ENCODE peak calls at places on chromosomes 12 and 14, in six cellular contexts. H is IMR-90, T is H1, V is mesenchymal stem cell, W is neuronal stem cell, N is trophoblast cell. Y is an unnamed sample.

GRCh38 chr12:114735680-114736374 is 51.9 kb upstream of the TBX3 start:
- DNase-seq in H (no peak), T (no peak), V (no peak), N (no peak), W (no peak), Y (peak; percentile 42)

GRCh38 chr12:44816446-44817017 is 59.6 kb downstream of the NELL2 start:
- DNase-seq in H (no peak), N (no peak), W (no peak), V (no peak), T (no peak), Y (no peak)

GRCh38 chr14:77409131-77409533 is 14.2 kb downstream of the NOXRED1 start:
- DNase-seq in H (no peak), N (no peak), W (no peak), T (no peak), V (peak; percentile 11), Y (peak; percentile 48)

GRCh38 chr12:7869137-7869536 is 3.6 kb downstream of the SLC2A14 start:
- DNase-seq in V (no peak), H (peak; percentile 64), W (no peak), N (peak; percentile 90), T (no peak), Y (no peak)

GRCh38 chr12:91627225-91627624 is 444.6 kb upstream of the DCN start:
- DNase-seq in V (no peak), W (no peak), T (no peak), H (no peak), N (no peak), Y (no peak)

GRCh38 chr12:29030006-29030405 is 119.1 kb upstream of the FAR2 start:
- DNase-seq in H (no peak), W (no peak), T (no peak), V (no peak), N (no peak), Y (no peak)

GRCh38 chr14:28161040-28161439 is 605.5 kb upstream of the FOXG1 start:
- DNase-seq in T (no peak), H (no peak), W (no peak), V (no peak), N (no peak), Y (no peak)

GRCh38 chr12:99495797-99496196 is 151.8 kb upstream of the GARIN6 start:
- DNase-seq in T (no peak), V (no peak), W (no peak), H (no peak), N (no peak), Y (no peak)

GRCh38 chr12:9039397-9039977 is 50.1 kb downstream of the KLRG1 start:
- DNase-seq in N (peak; percentile 19), H (peak; percentile 40), W (peak; percentile 26), V (peak; percentile 64), T (no peak), Y (no peak)

GRCh38 chr12:53078425-53079225 is 565 bp downstream of the SPRYD3 start:
- DNase-seq in H (peak; percentile 29), V (peak; percentile 50), N (no peak), T (no peak), W (no peak), Y (no peak)

GRCh38 chr14:93906341-93907329 is 20.5 kb upstream of the FAM181A start:
- DNase-seq in H (peak; percentile 17), N (peak; percentile 62), W (peak; percentile 57), V (peak; percentile 4), T (peak; percentile 47), Y (peak; percentile 86)

DNA sequence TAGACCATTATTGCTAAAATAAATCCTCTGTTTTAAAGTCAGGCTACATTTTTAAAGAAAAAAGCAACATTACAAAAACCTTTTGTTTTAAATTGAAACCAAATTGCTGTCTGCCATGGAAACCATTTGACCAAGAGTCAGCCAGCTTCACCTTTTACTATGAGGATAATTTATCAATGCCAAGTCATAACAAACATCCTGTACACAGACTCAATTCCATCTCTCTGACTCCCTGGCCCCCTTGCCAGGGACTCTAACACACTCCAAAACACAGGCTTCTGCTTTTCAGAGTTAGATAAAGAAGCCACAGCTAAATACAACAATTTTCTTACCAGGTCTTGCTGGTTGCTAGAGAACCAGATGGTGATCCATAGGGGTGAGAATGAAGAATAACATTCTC is 83.9 kb downstream of the LRP6 start:
- DNase-seq in W (no peak), N (no peak), T (no peak), V (peak; percentile 44), H (peak; percentile 86), Y (no peak)
- H3K18ac ChIP-seq in W (no peak overlapping the region), N (no peak overlapping the region), T (no peak overlapping the region), V (no peak overlapping the region), H (no peak overlapping the region), Y (no peak overlapping the region)

DNA sequence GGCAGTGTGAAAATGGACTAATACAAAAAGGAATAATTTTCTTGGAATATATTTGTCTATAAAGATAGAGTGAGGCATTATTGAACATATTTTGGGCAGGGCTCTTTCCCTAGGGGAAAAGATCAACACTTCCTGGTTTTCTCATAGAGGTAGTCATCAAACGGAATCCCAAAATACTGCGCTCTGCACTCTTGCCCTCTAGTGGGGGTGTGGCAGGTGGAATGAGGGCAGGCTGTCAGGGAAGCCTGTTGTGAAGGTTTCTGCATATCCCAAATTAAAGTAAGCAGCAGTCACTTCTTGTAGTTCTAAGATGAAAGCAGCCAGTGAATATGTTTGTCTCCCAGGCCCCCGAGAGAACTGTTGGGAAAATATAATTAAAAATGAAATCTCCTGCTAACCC is 666.8 kb upstream of the TMEM132C start:
- DNase-seq in H (no peak), W (no peak), N (no peak), T (no peak), V (no peak), Y (no peak)
- H3K14ac ChIP-seq in H (no peak overlapping the region), W (no peak overlapping the region), N (no peak overlapping the region), T (no peak overlapping the region), V (no peak overlapping the region), Y (no peak overlapping the region)

DNA sequence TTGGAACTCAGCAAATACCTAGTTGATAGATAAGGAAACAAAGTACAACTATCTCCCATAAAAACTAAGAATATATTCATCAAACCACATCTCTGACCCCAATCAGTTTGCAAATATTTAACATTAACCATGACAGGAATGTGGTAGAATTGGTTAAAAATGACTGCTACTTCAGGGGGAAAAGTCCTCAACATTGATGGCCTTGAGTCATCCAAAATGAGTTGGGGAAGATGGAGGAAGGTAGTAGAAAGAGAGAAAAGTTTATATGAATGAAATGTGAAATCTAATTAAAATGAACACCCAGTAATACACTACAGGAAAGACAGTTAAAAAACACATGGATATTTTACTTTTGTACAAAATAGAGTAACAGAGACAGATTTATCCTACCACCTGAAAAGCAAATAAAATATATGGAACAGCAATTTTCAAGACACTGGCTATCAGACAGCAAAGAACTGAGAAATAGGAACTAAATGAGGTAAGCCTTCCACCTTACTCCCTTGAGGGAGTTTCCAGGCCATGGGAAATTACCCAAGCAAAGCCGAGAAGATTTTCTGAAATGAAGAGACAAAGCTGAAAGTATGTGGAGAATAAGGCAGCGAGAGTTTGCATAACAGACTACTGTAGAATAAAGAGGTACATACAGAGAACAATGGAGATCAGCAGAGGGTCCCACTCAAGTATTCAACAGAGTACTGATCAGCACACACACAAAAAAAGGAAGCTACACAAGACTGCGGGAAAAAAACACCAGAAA is 49.6 kb downstream of the TC2N start:
- DNase-seq in H (no peak), V (no peak), T (no peak), N (no peak), W (no peak), Y (no peak)
- H3K18ac ChIP-seq in H (no peak overlapping the region), V (no peak overlapping the region), T (no peak overlapping the region), N (no peak overlapping the region), W (no peak overlapping the region), Y (no peak overlapping the region)

DNA sequence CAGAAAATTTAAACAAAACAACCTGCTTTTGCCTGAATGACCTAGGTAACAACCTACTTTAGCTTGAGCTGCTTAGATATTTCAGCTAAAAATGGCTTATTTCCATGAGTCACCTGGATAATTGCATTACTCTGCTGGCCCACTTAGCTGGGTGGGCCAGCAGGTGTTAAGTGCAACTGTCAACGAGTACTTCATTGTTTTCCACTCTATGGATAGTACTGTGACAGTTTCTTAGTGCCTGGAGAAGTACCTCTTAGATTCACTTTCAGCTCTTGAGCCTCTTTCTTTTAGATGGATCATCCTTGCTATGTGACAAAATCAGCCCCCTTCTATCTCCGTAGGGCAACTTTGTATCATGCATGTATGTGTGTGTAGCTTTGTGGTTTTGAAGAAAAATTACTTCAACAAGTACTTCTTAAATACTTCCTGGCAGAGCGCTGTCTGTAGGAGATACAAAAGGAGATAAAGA is 368.2 kb upstream of the ATP2B1 start:
- DNase-seq in T (no peak), N (no peak), W (no peak), V (peak; percentile 18), H (no peak), Y (no peak)
- H3K14ac ChIP-seq in T (no peak overlapping the region), N (no peak overlapping the region), W (no peak overlapping the region), V (no peak overlapping the region), H (no peak overlapping the region), Y (no peak overlapping the region)

GRCh38 chr12:108424026-108424425 is 84.9 kb upstream of the CMKLR1 start:
- DNase-seq in W (no peak), V (no peak), T (no peak), N (no peak), H (no peak), Y (no peak)
- H3K18ac ChIP-seq in W (no peak overlapping the region), V (no peak overlapping the region), T (no peak overlapping the region), N (no peak overlapping the region), H (no peak overlapping the region), Y (no peak overlapping the region)

DNA sequence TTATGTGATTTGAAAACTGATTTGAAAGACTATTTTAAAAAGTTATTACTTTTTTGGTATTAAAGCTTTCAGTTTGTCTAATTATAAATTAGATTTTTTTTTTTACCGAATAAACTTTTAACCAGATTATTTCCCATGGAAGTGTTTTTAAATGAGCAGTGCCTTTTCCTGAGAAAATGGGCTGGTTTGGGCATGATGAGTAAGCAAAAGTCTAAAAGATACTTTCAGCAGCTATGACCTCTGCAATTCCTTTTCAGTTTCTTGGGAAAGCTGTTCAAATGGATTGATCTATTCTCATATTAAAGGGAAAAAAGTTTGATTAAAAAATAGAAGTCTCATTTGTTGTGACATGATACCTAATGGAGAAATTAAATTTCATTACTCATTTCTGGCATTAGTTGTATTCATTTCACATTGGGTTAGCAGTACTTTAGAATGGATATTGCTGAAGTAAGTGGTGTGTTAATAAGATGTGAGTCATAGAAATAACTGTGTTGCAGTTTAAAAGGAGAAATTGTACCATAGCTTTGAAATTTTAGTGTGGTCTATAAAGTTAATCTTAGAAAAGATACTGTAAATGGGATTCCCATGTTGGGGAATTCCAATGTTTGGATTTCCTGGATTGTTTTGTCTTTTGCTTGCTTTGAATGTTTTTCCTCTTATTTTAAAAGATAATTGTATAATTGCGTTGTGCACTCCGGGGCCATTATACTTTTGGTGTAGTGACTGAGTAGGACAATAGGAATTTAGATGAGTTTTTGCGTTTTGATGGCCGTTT is 21.0 kb downstream of the KTN1 start:
- DNase-seq in N (no peak), W (no peak), H (peak; percentile 66), T (no peak), V (peak; percentile 75), Y (no peak)
- H3K14ac ChIP-seq in N (no peak overlapping the region), W (no peak overlapping the region), H (no peak overlapping the region), T (no peak overlapping the region), V (no peak overlapping the region), Y (no peak overlapping the region)

GRCh38 chr12:64403708-64404469 is at the start of gene XPOT:
- DNase-seq in N (peak; percentile 99), T (peak; percentile 95), V (peak; percentile 97), H (peak; percentile 98), W (peak; percentile 94), Y (peak; percentile 99)
- H3K18ac ChIP-seq in N (peak within 1 kb of the TSS; percentile 96), T (peak within 1 kb of the TSS; percentile 97), V (peak within 1 kb of the TSS; percentile 100), H (peak within 1 kb of the TSS; percentile 97), W (peak within 1 kb of the TSS; percentile 99), Y (peak within 1 kb of the TSS; percentile 95)

Y was measured in H9.